ENCODE peak calls at places on chromosomes 4 and X, in ten cellular contexts. One of them, this sample, is unnamed.
A peak's percentile ranks its signal among the peaks of the same experiment; 100 is the strongest.

GRCh38 chr4:99763635-99764101 is 53.0 kb upstream of the DAPP1 start:
- DNase-seq in WTC11: no peak
- DNase-seq in D341Med: no peak
- DNase-seq in SK-N-DZ: no peak
- DNase-seq in astrocyte of the hippocampus: peak; percentile 96
- DNase-seq in Caki2: peak; percentile 50
- DNase-seq in NCI-H187 treated with DMSO at 0.1 percent for 48 hours: no peak
- DNase-seq in HEK293T: no peak
- DNase-seq in CD8-positive, alpha-beta T cell: no peak
- DNase-seq in stimulated activated CD8-positive, alpha-beta memory T cell treated with anti-CD3 and anti-CD28 coated beads, Interleukin-2, amount 100 ng/mL, for 48 hours: no peak
- DNase-seq in this sample: no peak

GRCh38 chr4:179465131-179465797 is 2023.0 kb upstream of the AGA start:
- DNase-seq in CD8-positive, alpha-beta T cell: no peak
- DNase-seq in Caki2: no peak
- DNase-seq in HEK293T: no peak
- DNase-seq in astrocyte of the hippocampus: peak; percentile 78
- DNase-seq in NCI-H187 treated with DMSO at 0.1 percent for 48 hours: no peak
- DNase-seq in D341Med: no peak
- DNase-seq in SK-N-DZ: no peak
- DNase-seq in stimulated activated CD8-positive, alpha-beta memory T cell treated with anti-CD3 and anti-CD28 coated beads, Interleukin-2, amount 100 ng/mL, for 48 hours: no peak
- DNase-seq in WTC11: peak; percentile 21
- DNase-seq in this sample: no peak

GRCh38 chr4:42050850-42051249 is 60.5 kb downstream of the SLC30A9 start:
- DNase-seq in SK-N-DZ: no peak
- DNase-seq in WTC11: no peak
- DNase-seq in HEK293T: no peak
- DNase-seq in Caki2: no peak
- DNase-seq in D341Med: no peak
- DNase-seq in stimulated activated CD8-positive, alpha-beta memory T cell treated with anti-CD3 and anti-CD28 coated beads, Interleukin-2, amount 100 ng/mL, for 48 hours: no peak
- DNase-seq in astrocyte of the hippocampus: peak; percentile 7
- DNase-seq in CD8-positive, alpha-beta T cell: no peak
- DNase-seq in NCI-H187 treated with DMSO at 0.1 percent for 48 hours: no peak
- DNase-seq in this sample: no peak

GRCh38 chr4:16250665-16251365 is 24.5 kb upstream of the TAPT1 start:
- DNase-seq in WTC11: no peak
- DNase-seq in SK-N-DZ: no peak
- DNase-seq in stimulated activated CD8-positive, alpha-beta memory T cell treated with anti-CD3 and anti-CD28 coated beads, Interleukin-2, amount 100 ng/mL, for 48 hours: no peak
- DNase-seq in CD8-positive, alpha-beta T cell: no peak
- DNase-seq in Caki2: peak; percentile 61
- DNase-seq in D341Med: no peak
- DNase-seq in HEK293T: no peak
- DNase-seq in NCI-H187 treated with DMSO at 0.1 percent for 48 hours: no peak
- DNase-seq in astrocyte of the hippocampus: peak; percentile 60
- DNase-seq in this sample: peak; percentile 26

GRCh38 chrX:34656842-34657780 is at the start of gene TMEM47:
- DNase-seq in astrocyte of the hippocampus: peak; percentile 89
- DNase-seq in HEK293T: peak; percentile 71
- DNase-seq in WTC11: peak; percentile 84
- DNase-seq in SK-N-DZ: peak; percentile 36
- DNase-seq in NCI-H187 treated with DMSO at 0.1 percent for 48 hours: no peak
- DNase-seq in CD8-positive, alpha-beta T cell: no peak
- DNase-seq in Caki2: peak; percentile 68
- DNase-seq in stimulated activated CD8-positive, alpha-beta memory T cell treated with anti-CD3 and anti-CD28 coated beads, Interleukin-2, amount 100 ng/mL, for 48 hours: no peak
- DNase-seq in D341Med: peak; percentile 87
- DNase-seq in this sample: no peak

GRCh38 chr4:172202480-172203076 is 389.4 kb downstream of the GALNTL6 start:
- DNase-seq in CD8-positive, alpha-beta T cell: no peak
- DNase-seq in WTC11: no peak
- DNase-seq in Caki2: no peak
- DNase-seq in astrocyte of the hippocampus: peak; percentile 58
- DNase-seq in stimulated activated CD8-positive, alpha-beta memory T cell treated with anti-CD3 and anti-CD28 coated beads, Interleukin-2, amount 100 ng/mL, for 48 hours: no peak
- DNase-seq in HEK293T: peak; percentile 40
- DNase-seq in NCI-H187 treated with DMSO at 0.1 percent for 48 hours: no peak
- DNase-seq in SK-N-DZ: peak; percentile 37
- DNase-seq in D341Med: peak; percentile 53
- DNase-seq in this sample: peak; percentile 30

GRCh38 chr4:150155391-150155790 is 77.1 kb downstream of the DCLK2 start:
- DNase-seq in stimulated activated CD8-positive, alpha-beta memory T cell treated with anti-CD3 and anti-CD28 coated beads, Interleukin-2, amount 100 ng/mL, for 48 hours: no peak
- DNase-seq in WTC11: no peak
- DNase-seq in Caki2: no peak
- DNase-seq in SK-N-DZ: no peak
- DNase-seq in astrocyte of the hippocampus: no peak
- DNase-seq in NCI-H187 treated with DMSO at 0.1 percent for 48 hours: no peak
- DNase-seq in HEK293T: no peak
- DNase-seq in D341Med: no peak
- DNase-seq in CD8-positive, alpha-beta T cell: no peak
- DNase-seq in this sample: no peak

GRCh38 chrX:54540289-54540688 is 10.3 kb downstream of the GNL3L start:
- DNase-seq in SK-N-DZ: no peak
- DNase-seq in stimulated activated CD8-positive, alpha-beta memory T cell treated with anti-CD3 and anti-CD28 coated beads, Interleukin-2, amount 100 ng/mL, for 48 hours: no peak
- DNase-seq in Caki2: peak; percentile 11
- DNase-seq in astrocyte of the hippocampus: peak; percentile 75
- DNase-seq in HEK293T: no peak
- DNase-seq in CD8-positive, alpha-beta T cell: no peak
- DNase-seq in WTC11: no peak
- DNase-seq in D341Med: no peak
- DNase-seq in NCI-H187 treated with DMSO at 0.1 percent for 48 hours: no peak
- DNase-seq in this sample: no peak

GRCh38 chr4:68606240-68606639 is 30.1 kb upstream of the UGT2B17 start:
- DNase-seq in SK-N-DZ: no peak
- DNase-seq in HEK293T: no peak
- DNase-seq in D341Med: no peak
- DNase-seq in CD8-positive, alpha-beta T cell: no peak
- DNase-seq in astrocyte of the hippocampus: no peak
- DNase-seq in NCI-H187 treated with DMSO at 0.1 percent for 48 hours: no peak
- DNase-seq in WTC11: no peak
- DNase-seq in stimulated activated CD8-positive, alpha-beta memory T cell treated with anti-CD3 and anti-CD28 coated beads, Interleukin-2, amount 100 ng/mL, for 48 hours: no peak
- DNase-seq in Caki2: no peak
- DNase-seq in this sample: no peak

GRCh38 chr4:13891544-13891939 is 264.0 kb upstream of the BOD1L1 start:
- DNase-seq in HEK293T: no peak
- DNase-seq in CD8-positive, alpha-beta T cell: no peak
- DNase-seq in stimulated activated CD8-positive, alpha-beta memory T cell treated with anti-CD3 and anti-CD28 coated beads, Interleukin-2, amount 100 ng/mL, for 48 hours: no peak
- DNase-seq in Caki2: peak; percentile 6
- DNase-seq in D341Med: no peak
- DNase-seq in NCI-H187 treated with DMSO at 0.1 percent for 48 hours: no peak
- DNase-seq in WTC11: no peak
- DNase-seq in astrocyte of the hippocampus: no peak
- DNase-seq in SK-N-DZ: no peak
- DNase-seq in this sample: no peak

GRCh38 chrX:136671006-136671610 is 23.1 kb downstream of the CD40LG start:
- DNase-seq in HEK293T: no peak
- DNase-seq in CD8-positive, alpha-beta T cell: no peak
- DNase-seq in Caki2: no peak
- DNase-seq in NCI-H187 treated with DMSO at 0.1 percent for 48 hours: no peak
- DNase-seq in D341Med: no peak
- DNase-seq in SK-N-DZ: no peak
- DNase-seq in WTC11: no peak
- DNase-seq in astrocyte of the hippocampus: no peak
- DNase-seq in stimulated activated CD8-positive, alpha-beta memory T cell treated with anti-CD3 and anti-CD28 coated beads, Interleukin-2, amount 100 ng/mL, for 48 hours: no peak
- DNase-seq in this sample: no peak

GRCh38 chr4:123198706-123199105 is 197.9 kb upstream of the SPRY1 start:
- DNase-seq in Caki2: no peak
- DNase-seq in HEK293T: no peak
- DNase-seq in WTC11: no peak
- DNase-seq in NCI-H187 treated with DMSO at 0.1 percent for 48 hours: no peak
- DNase-seq in D341Med: no peak
- DNase-seq in astrocyte of the hippocampus: peak; percentile 54
- DNase-seq in CD8-positive, alpha-beta T cell: no peak
- DNase-seq in SK-N-DZ: no peak
- DNase-seq in stimulated activated CD8-positive, alpha-beta memory T cell treated with anti-CD3 and anti-CD28 coated beads, Interleukin-2, amount 100 ng/mL, for 48 hours: no peak
- DNase-seq in this sample: no peak

GRCh38 chr4:85474818-85475630 is at the start of gene ARHGAP24:
- DNase-seq in HEK293T: peak; percentile 81
- DNase-seq in NCI-H187 treated with DMSO at 0.1 percent for 48 hours: peak; percentile 94
- DNase-seq in stimulated activated CD8-positive, alpha-beta memory T cell treated with anti-CD3 and anti-CD28 coated beads, Interleukin-2, amount 100 ng/mL, for 48 hours: peak; percentile 13
- DNase-seq in astrocyte of the hippocampus: peak; percentile 94
- DNase-seq in D341Med: peak; percentile 63
- DNase-seq in SK-N-DZ: peak; percentile 90
- DNase-seq in CD8-positive, alpha-beta T cell: no peak
- DNase-seq in Caki2: peak; percentile 72
- DNase-seq in WTC11: peak; percentile 87
- DNase-seq in this sample: peak; percentile 61

GRCh38 chr4:8266088-8266487 is 3.5 kb upstream of the HTRA3 start:
- DNase-seq in CD8-positive, alpha-beta T cell: no peak
- DNase-seq in Caki2: no peak
- DNase-seq in NCI-H187 treated with DMSO at 0.1 percent for 48 hours: no peak
- DNase-seq in astrocyte of the hippocampus: no peak
- DNase-seq in SK-N-DZ: no peak
- DNase-seq in HEK293T: no peak
- DNase-seq in WTC11: no peak
- DNase-seq in stimulated activated CD8-positive, alpha-beta memory T cell treated with anti-CD3 and anti-CD28 coated beads, Interleukin-2, amount 100 ng/mL, for 48 hours: no peak
- DNase-seq in D341Med: no peak
- DNase-seq in this sample: no peak

GRCh38 chrX:133999013-133999705 is 13.8 kb upstream of the GPC3 start:
- DNase-seq in NCI-H187 treated with DMSO at 0.1 percent for 48 hours: no peak
- DNase-seq in WTC11: no peak
- DNase-seq in SK-N-DZ: no peak
- DNase-seq in D341Med: no peak
- DNase-seq in CD8-positive, alpha-beta T cell: no peak
- DNase-seq in HEK293T: no peak
- DNase-seq in astrocyte of the hippocampus: no peak
- DNase-seq in Caki2: no peak
- DNase-seq in stimulated activated CD8-positive, alpha-beta memory T cell treated with anti-CD3 and anti-CD28 coated beads, Interleukin-2, amount 100 ng/mL, for 48 hours: no peak
- DNase-seq in this sample: no peak

GRCh38 chrX:155819966-155820491 is 61.1 kb upstream of the VAMP7 start:
- DNase-seq in CD8-positive, alpha-beta T cell: no peak
- DNase-seq in D341Med: peak; percentile 62
- DNase-seq in NCI-H187 treated with DMSO at 0.1 percent for 48 hours: peak; percentile 20
- DNase-seq in Caki2: peak; percentile 71
- DNase-seq in WTC11: peak; percentile 58
- DNase-seq in SK-N-DZ: peak; percentile 67
- DNase-seq in stimulated activated CD8-positive, alpha-beta memory T cell treated with anti-CD3 and anti-CD28 coated beads, Interleukin-2, amount 100 ng/mL, for 48 hours: peak; percentile 8
- DNase-seq in HEK293T: peak; percentile 57
- DNase-seq in astrocyte of the hippocampus: peak; percentile 87
- DNase-seq in this sample: peak; percentile 96

GRCh38 chr4:92012899-92013867 is 290.6 kb upstream of the GRID2 start:
- DNase-seq in D341Med: no peak
- DNase-seq in HEK293T: no peak
- DNase-seq in SK-N-DZ: no peak
- DNase-seq in NCI-H187 treated with DMSO at 0.1 percent for 48 hours: no peak
- DNase-seq in WTC11: peak; percentile 73
- DNase-seq in stimulated activated CD8-positive, alpha-beta memory T cell treated with anti-CD3 and anti-CD28 coated beads, Interleukin-2, amount 100 ng/mL, for 48 hours: no peak
- DNase-seq in Caki2: no peak
- DNase-seq in CD8-positive, alpha-beta T cell: no peak
- DNase-seq in astrocyte of the hippocampus: peak; percentile 1
- DNase-seq in this sample: no peak

GRCh38 chr4:55618546-55619143 is 17.5 kb downstream of the NMU start:
- DNase-seq in HEK293T: no peak
- DNase-seq in D341Med: no peak
- DNase-seq in astrocyte of the hippocampus: no peak
- DNase-seq in Caki2: peak; percentile 18
- DNase-seq in CD8-positive, alpha-beta T cell: no peak
- DNase-seq in WTC11: no peak
- DNase-seq in SK-N-DZ: no peak
- DNase-seq in stimulated activated CD8-positive, alpha-beta memory T cell treated with anti-CD3 and anti-CD28 coated beads, Interleukin-2, amount 100 ng/mL, for 48 hours: no peak
- DNase-seq in NCI-H187 treated with DMSO at 0.1 percent for 48 hours: no peak
- DNase-seq in this sample: no peak

GRCh38 chrX:48021026-48021900 is 14.5 kb downstream of the SPACA5 start:
- DNase-seq in Caki2: peak; percentile 54
- DNase-seq in HEK293T: peak; percentile 61
- DNase-seq in D341Med: peak; percentile 72
- DNase-seq in astrocyte of the hippocampus: peak; percentile 90
- DNase-seq in CD8-positive, alpha-beta T cell: peak; percentile 65
- DNase-seq in WTC11: peak; percentile 64
- DNase-seq in stimulated activated CD8-positive, alpha-beta memory T cell treated with anti-CD3 and anti-CD28 coated beads, Interleukin-2, amount 100 ng/mL, for 48 hours: peak; percentile 38
- DNase-seq in SK-N-DZ: peak; percentile 87
- DNase-seq in NCI-H187 treated with DMSO at 0.1 percent for 48 hours: peak; percentile 17
- DNase-seq in this sample: peak; percentile 86

GRCh38 chr4:189293459-189293858 is 647.2 kb upstream of the FRG1 start:
- DNase-seq in SK-N-DZ: no peak
- DNase-seq in NCI-H187 treated with DMSO at 0.1 percent for 48 hours: no peak
- DNase-seq in CD8-positive, alpha-beta T cell: no peak
- DNase-seq in WTC11: no peak
- DNase-seq in astrocyte of the hippocampus: no peak
- DNase-seq in D341Med: no peak
- DNase-seq in Caki2: no peak
- DNase-seq in HEK293T: no peak
- DNase-seq in stimulated activated CD8-positive, alpha-beta memory T cell treated with anti-CD3 and anti-CD28 coated beads, Interleukin-2, amount 100 ng/mL, for 48 hours: no peak
- DNase-seq in this sample: no peak

GRCh38 chr4:106315476-106315967 is 487 bp downstream of the TBCK start:
- DNase-seq in stimulated activated CD8-positive, alpha-beta memory T cell treated with anti-CD3 and anti-CD28 coated beads, Interleukin-2, amount 100 ng/mL, for 48 hours: peak; percentile 13
- DNase-seq in CD8-positive, alpha-beta T cell: no peak
- DNase-seq in D341Med: no peak
- DNase-seq in WTC11: no peak
- DNase-seq in Caki2: peak; percentile 67
- DNase-seq in SK-N-DZ: no peak
- DNase-seq in astrocyte of the hippocampus: peak; percentile 44
- DNase-seq in HEK293T: no peak
- DNase-seq in NCI-H187 treated with DMSO at 0.1 percent for 48 hours: no peak
- DNase-seq in this sample: peak; percentile 87

GRCh38 chr4:91345632-91346031 is 958.1 kb upstream of the GRID2 start:
- DNase-seq in stimulated activated CD8-positive, alpha-beta memory T cell treated with anti-CD3 and anti-CD28 coated beads, Interleukin-2, amount 100 ng/mL, for 48 hours: no peak
- DNase-seq in Caki2: no peak
- DNase-seq in astrocyte of the hippocampus: no peak
- DNase-seq in WTC11: no peak
- DNase-seq in CD8-positive, alpha-beta T cell: no peak
- DNase-seq in SK-N-DZ: no peak
- DNase-seq in NCI-H187 treated with DMSO at 0.1 percent for 48 hours: no peak
- DNase-seq in HEK293T: no peak
- DNase-seq in D341Med: no peak
- DNase-seq in this sample: no peak

GRCh38 chr4:154928640-154929257 is 147.7 kb downstream of the RBM46 start:
- DNase-seq in CD8-positive, alpha-beta T cell: no peak
- DNase-seq in Caki2: peak; percentile 1
- DNase-seq in NCI-H187 treated with DMSO at 0.1 percent for 48 hours: no peak
- DNase-seq in D341Med: peak; percentile 59
- DNase-seq in SK-N-DZ: peak; percentile 1
- DNase-seq in astrocyte of the hippocampus: peak; percentile 36
- DNase-seq in stimulated activated CD8-positive, alpha-beta memory T cell treated with anti-CD3 and anti-CD28 coated beads, Interleukin-2, amount 100 ng/mL, for 48 hours: no peak
- DNase-seq in WTC11: peak; percentile 40
- DNase-seq in HEK293T: peak; percentile 30
- DNase-seq in this sample: peak; percentile 38

GRCh38 chr4:149914521-149915115 is 99.0 kb upstream of the IQCM start:
- DNase-seq in D341Med: peak; percentile 65
- DNase-seq in SK-N-DZ: peak; percentile 79
- DNase-seq in Caki2: peak; percentile 21
- DNase-seq in NCI-H187 treated with DMSO at 0.1 percent for 48 hours: no peak
- DNase-seq in astrocyte of the hippocampus: peak; percentile 75
- DNase-seq in WTC11: peak; percentile 54
- DNase-seq in CD8-positive, alpha-beta T cell: no peak
- DNase-seq in HEK293T: peak; percentile 49
- DNase-seq in stimulated activated CD8-positive, alpha-beta memory T cell treated with anti-CD3 and anti-CD28 coated beads, Interleukin-2, amount 100 ng/mL, for 48 hours: peak; percentile 1
- DNase-seq in this sample: peak; percentile 72

GRCh38 chr4:48033825-48034413 is 17.3 kb downstream of the NIPAL1 start:
- DNase-seq in stimulated activated CD8-positive, alpha-beta memory T cell treated with anti-CD3 and anti-CD28 coated beads, Interleukin-2, amount 100 ng/mL, for 48 hours: peak; percentile 36
- DNase-seq in HEK293T: peak; percentile 12
- DNase-seq in astrocyte of the hippocampus: peak; percentile 26
- DNase-seq in D341Med: peak; percentile 70
- DNase-seq in CD8-positive, alpha-beta T cell: peak; percentile 47
- DNase-seq in SK-N-DZ: no peak
- DNase-seq in Caki2: no peak
- DNase-seq in NCI-H187 treated with DMSO at 0.1 percent for 48 hours: no peak
- DNase-seq in WTC11: peak; percentile 54
- DNase-seq in this sample: peak; percentile 80

This sample was measured in HT-29.